ENCODE peak calls at places on chromosomes 13 and 19, in six cellular contexts. O is kidney epithelial cell, L is kidney, A is psoas muscle, P is pancreas, Q is MM.1S. J is an unnamed sample.

GRCh38 chr13:43629691-43630480 is 156.9 kb downstream of the ENOX1 start:
- DNase-seq in P (no peak), O (no peak), L (no peak), A (no peak), Q (no peak), J (no peak)

GRCh38 chr13:62119739-62120700 is 704.4 kb upstream of the PCDH20 start:
- DNase-seq in O (no peak), A (no peak), L (no peak), P (no peak), Q (peak; percentile 35), J (no peak)

GRCh38 chr19:13622727-13623126 is 116.4 kb upstream of the CACNA1A start:
- DNase-seq in Q (no peak), L (no peak), O (no peak), P (no peak), A (no peak), J (no peak)

GRCh38 chr19:13825489-13826475 is 30.5 kb downstream of the ZSWIM4 start:
- DNase-seq in P (peak; percentile 74), O (no peak), Q (no peak), A (no peak), L (no peak), J (no peak)

GRCh38 chr13:49376121-49376520 is 67.7 kb downstream of the CAB39L start:
- DNase-seq in Q (no peak), L (no peak), O (no peak), A (no peak), P (no peak), J (no peak)

GRCh38 chr13:27088619-27089018 is 83.0 kb downstream of the USP12 start:
- DNase-seq in A (no peak), Q (no peak), L (no peak), P (no peak), O (no peak), J (no peak)

GRCh38 chr13:70579941-70580340 is 471.7 kb upstream of the KLHL1 start:
- DNase-seq in L (no peak), O (no peak), A (no peak), Q (no peak), P (no peak), J (no peak)

GRCh38 chr19:17784201-17785008 is 10.5 kb upstream of the B3GNT3 start:
- DNase-seq in Q (peak; percentile 42), O (no peak), A (no peak), P (no peak), L (peak; percentile 78), J (no peak)

GRCh38 chr13:59274958-59275727 is 888.6 kb downstream of the DIAPH3 start:
- DNase-seq in O (no peak), Q (no peak), P (no peak), A (no peak), L (no peak), J (no peak)

GRCh38 chr19:11295665-11296245 is at the start of gene TSPAN16:
- DNase-seq in Q (no peak), L (no peak), O (no peak), P (no peak), A (no peak), J (no peak)

DNA sequence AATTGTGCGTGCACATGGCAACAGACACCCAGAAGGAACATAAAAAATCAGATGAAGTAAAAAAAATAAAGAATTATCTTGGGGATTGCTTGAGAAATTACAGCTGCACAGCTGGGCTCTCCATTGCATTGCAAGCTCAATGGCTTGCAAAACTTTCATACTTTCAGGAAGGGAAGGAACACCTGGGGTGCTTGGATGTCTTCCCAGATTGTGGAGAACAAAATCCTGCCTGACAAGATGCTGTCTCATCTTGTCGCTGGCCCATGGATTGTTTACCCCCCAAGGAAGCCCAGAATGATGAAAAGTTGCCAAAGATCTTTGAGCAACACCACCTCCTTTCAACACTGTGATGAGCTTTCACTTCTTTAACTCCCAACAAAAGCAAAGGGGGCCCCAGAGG is 11.0 kb upstream of the CASP14 start:
- DNase-seq in O (no peak), L (no peak), P (no peak), A (peak; percentile 67), Q (no peak), J (no peak)
- TF ChIP-seq CTCF in O (no peak), L (no peak), P (no peak), A (no peak), Q (no peak), J (no peak)

DNA sequence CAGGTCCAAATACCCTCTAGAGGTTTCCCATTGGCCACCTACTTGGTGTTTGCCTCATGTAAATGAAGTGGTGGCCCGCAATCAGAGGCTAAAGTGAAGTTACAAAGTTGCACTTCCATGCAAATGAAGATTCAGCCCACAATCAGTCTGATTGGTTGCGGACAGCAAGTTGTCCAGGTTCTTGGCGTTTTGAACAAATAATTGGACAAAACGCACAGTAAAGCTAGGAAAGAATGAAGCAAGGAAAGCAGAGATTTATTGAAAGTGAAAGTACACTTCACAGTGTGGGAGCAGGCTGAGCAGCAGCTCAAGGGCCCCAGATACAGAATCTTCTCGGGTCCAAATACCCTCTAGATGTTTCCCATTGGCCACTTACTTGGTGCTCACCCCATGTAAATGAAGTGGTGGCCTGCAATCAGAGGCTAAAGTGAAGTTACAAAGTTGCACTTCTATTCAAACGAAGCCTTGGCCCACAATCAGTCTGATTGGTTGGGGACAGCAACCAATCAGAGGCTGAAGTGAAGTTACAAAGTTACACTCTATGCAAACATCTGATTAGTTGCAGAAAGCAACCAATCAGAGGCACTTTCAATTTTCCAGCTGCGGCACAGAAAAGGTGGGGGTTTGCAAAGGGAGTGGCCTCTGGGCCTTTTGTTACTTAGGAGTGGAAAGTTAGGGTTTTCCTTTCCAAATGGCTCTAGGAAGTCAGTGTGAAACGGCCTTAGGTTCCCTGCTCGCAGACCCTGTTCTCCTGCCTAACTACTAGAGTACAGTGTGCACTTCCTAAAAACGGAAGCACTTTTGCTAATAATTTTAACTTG is 4.7 kb upstream of the TM9SF2 start:
- DNase-seq in A (peak; percentile 65), L (peak; percentile 66), O (no peak), Q (peak; percentile 85), P (no peak), J (no peak)
- H3K4me3 ChIP-seq in A (peak overlapping the region; percentile 71), L (peak overlapping the region; percentile 43), O (no peak overlapping the region), Q (peak overlapping the region; percentile 60), P (no peak overlapping the region), J (no peak overlapping the region)

GRCh38 chr13:75366380-75367280 is 115.3 kb downstream of the TBC1D4 start:
- DNase-seq in P (no peak), O (no peak), A (no peak), L (no peak), Q (no peak), J (no peak)
- TF ChIP-seq CTCF in P (no peak), O (no peak), A (peak; percentile 21), L (no peak), Q (no peak), J (no peak)

DNA sequence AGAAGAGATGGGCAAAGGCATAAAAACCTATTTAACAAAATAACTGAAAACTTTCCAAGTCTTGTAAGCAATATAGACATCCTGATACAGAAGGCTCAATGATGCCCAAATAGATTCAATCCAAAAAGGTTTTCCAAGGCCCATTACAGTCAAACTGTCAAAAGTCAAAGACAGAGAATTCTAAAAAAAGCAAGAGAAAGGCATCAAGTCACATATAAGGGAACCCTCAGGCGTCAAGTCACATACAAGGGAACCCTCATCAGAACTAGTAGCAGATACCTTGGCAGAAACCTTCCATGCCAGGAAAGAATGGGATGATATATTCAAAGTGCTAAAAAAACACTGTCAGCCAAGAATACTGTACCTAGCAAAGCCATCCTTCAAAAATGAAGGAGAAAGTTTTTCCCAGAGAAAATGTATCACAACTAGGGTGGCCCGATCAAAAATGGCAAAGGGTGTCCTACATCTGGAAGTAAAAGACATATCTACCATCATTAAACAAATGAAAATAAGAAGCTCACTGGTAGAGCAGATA is 21.2 kb downstream of the ZNF829 start:
- DNase-seq in A (no peak), L (no peak), P (no peak), O (no peak), Q (no peak), J (no peak)
- H3K4me3 ChIP-seq in A (no peak overlapping the region), L (no peak overlapping the region), P (no peak overlapping the region), O (no peak overlapping the region), Q (no peak overlapping the region), J (no peak overlapping the region)

GRCh38 chr19:3441089-3441985 is 39.0 kb downstream of the SMIM24 start:
- DNase-seq in P (no peak), O (no peak), L (peak; percentile 78), A (no peak), Q (no peak), J (peak; percentile 77)

GRCh38 chr19:3443840-3444694 is 36.3 kb downstream of the SMIM24 start:
- DNase-seq in Q (no peak), P (no peak), A (no peak), O (no peak), L (no peak), J (no peak)

GRCh38 chr19:3442487-3443071 is 37.7 kb downstream of the SMIM24 start:
- DNase-seq in Q (no peak), O (no peak), A (no peak), L (no peak), P (no peak), J (no peak)

GRCh38 chr19:3441986-3442329 is 38.4 kb downstream of the SMIM24 start:
- DNase-seq in O (no peak), L (no peak), Q (no peak), A (no peak), P (no peak), J (no peak)

DNA sequence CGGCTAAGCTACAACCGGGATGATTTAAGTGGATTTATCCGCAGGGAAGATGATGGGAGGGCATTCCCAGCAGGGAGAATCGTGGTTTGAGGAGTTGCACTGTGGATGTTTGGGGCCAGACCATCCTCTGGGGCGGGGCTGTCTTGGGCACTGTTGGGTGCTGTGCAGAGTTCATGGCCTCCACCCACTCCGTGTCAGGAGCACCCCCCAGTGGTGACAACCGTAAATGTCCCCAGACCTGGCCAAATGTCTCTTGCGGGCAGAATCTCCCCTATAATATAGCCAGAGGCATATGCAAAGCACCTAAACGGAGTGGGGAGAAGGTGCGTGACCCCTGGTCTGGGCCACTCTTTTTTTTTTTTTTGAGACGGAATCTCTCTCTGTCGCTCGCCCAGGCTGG is 40.2 kb downstream of the SMIM24 start:
- DNase-seq in A (peak; percentile 82), L (no peak), P (no peak), Q (peak; percentile 45), O (no peak), J (no peak)
- TF ChIP-seq CTCF in A (peak; percentile 45), L (peak; percentile 48), P (peak; percentile 28), Q (peak; percentile 57), O (peak; percentile 44), J (peak; percentile 53)

J was measured in retinal pigment epithelial cell.